ENCODE peak calls at places on chromosome 10, in nine cellular contexts. D is A549, V is SK-N-SH, L is HL-60, Z is HCT116, W is Panc1, I is HepG2, A is GM12878, T is K562. F is an unnamed sample.
A peak's percentile ranks its signal among the peaks of the same experiment; 100 is the strongest.

GRCh38 chr10:119189811-119190282 is 11.2 kb upstream of the PRDX3 start:
- DNase-seq in D (no peak), V (no peak), L (no peak), Z (no peak), W (no peak), I (peak; percentile 71), A (no peak), T (no peak), F (no peak)

GRCh38 chr10:29239569-29240472 is 49.0 kb upstream of the LYZL1 start:
- DNase-seq in D (peak; percentile 47), V (peak; percentile 52), L (no peak), Z (peak; percentile 43), W (peak; percentile 15), I (peak; percentile 57), A (no peak), T (peak; percentile 52), F (peak; percentile 83)

GRCh38 chr10:48400129-48400849 is 93.8 kb downstream of the MAPK8 start:
- DNase-seq in D (no peak), V (no peak), L (no peak), Z (no peak), W (no peak), I (no peak), A (no peak), T (no peak), F (no peak)

GRCh38 chr10:120688928-120689327 is 162.2 kb upstream of the WDR11 start:
- DNase-seq in D (no peak), V (no peak), L (no peak), Z (no peak), W (no peak), I (no peak), A (no peak), T (no peak), F (no peak)

GRCh38 chr10:130362308-130362761 is 226.1 kb downstream of the GLRX3 start:
- DNase-seq in D (no peak), V (peak; percentile 90), L (no peak), Z (no peak), W (no peak), I (no peak), A (no peak), T (no peak), F (no peak)

GRCh38 chr10:79488870-79489269 is 23.5 kb upstream of the EIF5AL1 start:
- DNase-seq in D (no peak), V (no peak), L (no peak), Z (no peak), W (no peak), I (no peak), A (no peak), T (no peak), F (no peak)

GRCh38 chr10:91901784-91902677 is 7.3 kb downstream of the FGFBP3 start:
- DNase-seq in D (peak; percentile 80), V (no peak), L (peak; percentile 78), Z (peak; percentile 42), W (peak; percentile 93), I (peak; percentile 79), A (no peak), T (peak; percentile 9), F (no peak)

GRCh38 chr10:86899128-86899527 is 58.3 kb downstream of the MMRN2 start:
- DNase-seq in D (no peak), V (peak; percentile 24), L (no peak), Z (no peak), W (no peak), I (no peak), A (no peak), T (no peak), F (peak; percentile 58)

GRCh38 chr10:49595003-49595712 is 15.0 kb upstream of the SLC18A3 start:
- DNase-seq in D (no peak), V (no peak), L (no peak), Z (no peak), W (no peak), I (no peak), A (no peak), T (no peak), F (no peak)

GRCh38 chr10:120279196-120279595 is 177.8 kb upstream of the PLPP4 start:
- DNase-seq in D (no peak), V (no peak), L (no peak), Z (no peak), W (no peak), I (no peak), A (no peak), T (no peak), F (no peak)

GRCh38 chr10:100655760-100656421 is 89.5 kb upstream of the PAX2 start:
- DNase-seq in D (no peak), V (peak; percentile 71), L (no peak), Z (no peak), W (no peak), I (no peak), A (no peak), T (no peak), F (no peak)

DNA sequence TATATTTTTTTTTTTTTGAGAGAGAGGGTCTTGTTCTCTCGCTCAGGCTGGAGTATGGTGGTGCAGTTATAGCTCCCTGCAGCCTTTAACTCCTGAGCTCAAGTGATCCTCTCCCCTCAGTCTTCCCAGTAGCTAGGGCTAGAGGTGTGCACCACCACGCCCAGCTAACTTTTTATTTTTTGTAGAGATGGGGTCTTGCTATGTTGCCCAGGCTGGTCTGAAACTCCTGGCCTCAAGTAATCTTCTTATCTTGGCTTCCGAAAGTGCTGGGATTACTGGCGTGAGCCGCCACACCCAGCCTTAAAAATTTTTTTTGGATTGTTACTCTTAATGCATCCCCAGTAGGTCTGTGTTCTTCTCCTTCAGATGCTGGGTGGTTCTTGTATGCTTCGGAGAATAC is 4.2 kb downstream of the UBTD1 start:
- DNase-seq in D (no peak), V (no peak), L (no peak), Z (no peak), W (no peak), I (no peak), A (no peak), T (no peak), F (no peak)
- TF ChIP-seq REST in D (no peak), V (no peak), L (no peak), Z (no peak), W (no peak), I (no peak), A (no peak), T (no peak), F (no peak)

DNA sequence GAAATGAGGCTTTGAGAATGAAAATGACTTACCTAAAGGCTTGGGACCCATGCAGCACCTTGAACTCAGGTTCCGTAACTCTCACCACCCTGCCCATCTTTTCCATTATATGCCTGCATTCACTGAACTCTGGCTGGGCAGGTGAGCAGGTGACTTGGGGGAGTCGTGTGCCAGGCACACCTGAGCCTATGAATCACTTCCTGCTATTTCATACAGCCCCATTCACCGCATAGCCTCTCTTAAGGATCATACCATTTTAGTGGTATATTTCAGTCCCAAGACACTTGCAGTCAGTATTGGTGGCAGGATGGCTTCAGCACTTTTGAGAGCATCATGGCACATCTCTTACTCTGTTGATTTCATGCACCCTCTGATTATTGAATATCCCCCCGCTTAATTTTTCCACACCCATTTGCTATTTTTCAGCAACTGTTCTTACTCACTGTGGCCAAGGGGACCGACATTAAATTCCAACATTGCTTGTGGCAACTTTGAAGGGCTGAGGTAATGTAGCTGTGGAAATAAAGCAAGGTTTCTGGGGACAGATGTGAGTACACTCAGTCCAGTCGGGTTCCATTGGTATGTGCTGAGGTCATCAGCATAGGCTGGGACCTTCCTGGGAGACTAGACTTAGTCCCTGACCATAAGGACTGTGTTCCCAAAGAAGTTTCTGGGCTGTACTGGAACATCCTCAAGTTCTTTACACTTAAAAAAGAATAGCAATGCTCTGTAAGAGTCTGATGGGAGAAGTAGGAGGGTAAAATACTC is 39.8 kb upstream of the ZNF438 start:
- DNase-seq in D (no peak), V (no peak), L (no peak), Z (no peak), W (no peak), I (no peak), A (no peak), T (no peak), F (no peak)
- H3K27ac ChIP-seq in D (no peak overlapping the region), V (no peak overlapping the region), L (no peak overlapping the region), Z (no peak overlapping the region), W (no peak overlapping the region), I (no peak overlapping the region), A (no peak overlapping the region), T (no peak overlapping the region), F (no peak overlapping the region)

GRCh38 chr10:30750971-30751677 is 121.6 kb upstream of the LYZL2 start:
- DNase-seq in D (no peak), V (no peak), L (no peak), Z (no peak), W (no peak), I (no peak), A (peak; percentile 75), T (no peak), F (no peak)

GRCh38 chr10:30749368-30749767 is 119.8 kb upstream of the LYZL2 start:
- DNase-seq in D (no peak), V (no peak), L (no peak), Z (no peak), W (no peak), I (no peak), A (no peak), T (no peak), F (no peak)

GRCh38 chr10:30748152-30748845 is 118.7 kb upstream of the LYZL2 start:
- DNase-seq in D (no peak), V (peak; percentile 52), L (no peak), Z (no peak), W (no peak), I (no peak), A (no peak), T (no peak), F (no peak)

GRCh38 chr10:30752481-30752881 is 122.9 kb upstream of the LYZL2 start:
- DNase-seq in D (no peak), V (peak; percentile 63), L (no peak), Z (no peak), W (no peak), I (no peak), A (no peak), T (peak; percentile 43), F (no peak)

DNA sequence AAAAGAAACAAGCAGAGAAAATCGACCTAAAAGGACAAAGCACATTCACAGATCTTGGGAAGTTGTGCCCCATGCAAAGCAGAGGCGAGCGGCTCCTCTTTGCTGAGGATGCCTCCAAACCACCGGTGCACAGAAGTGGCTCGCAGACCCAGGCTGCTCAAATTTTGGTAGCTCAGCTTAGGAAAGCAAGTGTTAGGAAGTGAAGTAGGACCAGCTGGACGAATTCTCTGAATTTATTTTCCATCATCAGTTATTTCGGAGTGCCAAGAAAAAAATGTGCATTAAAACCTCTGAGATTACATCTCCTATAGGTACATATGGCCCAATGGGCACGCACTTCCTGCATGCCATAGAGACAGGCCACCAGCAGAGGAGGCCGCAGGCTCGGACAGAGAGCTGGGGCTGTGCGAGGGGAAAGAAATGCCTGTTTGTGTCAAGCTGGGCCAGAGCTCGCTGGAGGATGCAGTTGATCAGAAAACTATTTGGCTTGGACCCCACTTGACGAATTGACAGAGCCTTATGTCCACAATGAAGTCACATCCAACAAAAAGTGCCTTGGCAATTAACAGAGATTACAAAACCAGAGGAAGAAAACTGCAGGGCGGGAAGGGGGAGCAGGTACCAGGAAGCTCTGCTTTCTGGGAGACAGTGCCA is 122.3 kb upstream of the LYZL2 start:
- DNase-seq in D (peak; percentile 71), V (peak; percentile 67), L (peak; percentile 36), Z (peak; percentile 10), W (no peak), I (no peak), A (peak; percentile 32), T (peak; percentile 15), F (peak; percentile 84)
- TF ChIP-seq REST in D (no peak), V (no peak), L (no peak), Z (no peak), W (no peak), I (no peak), A (no peak), T (no peak), F (no peak)

DNA sequence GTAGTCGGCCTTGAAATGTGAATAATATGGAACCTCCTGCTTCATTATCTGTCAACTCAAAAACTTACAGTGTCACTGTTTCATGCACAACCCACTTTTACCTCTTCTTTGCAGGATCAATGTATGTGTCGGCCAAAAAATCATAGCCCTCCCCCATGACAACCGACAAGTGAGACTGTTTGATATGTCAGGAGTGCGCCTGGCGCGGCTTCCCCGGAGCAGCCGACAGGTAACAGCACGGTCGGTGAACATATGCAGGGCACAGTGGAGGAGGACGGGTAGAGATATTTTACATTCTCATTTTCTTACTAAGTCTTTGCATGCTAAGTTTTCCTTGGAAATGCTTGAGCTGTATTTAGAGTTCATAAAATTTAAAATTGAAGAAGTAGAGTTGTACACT is 68.6 kb downstream of the WDR37 start:
- DNase-seq in D (no peak), V (no peak), L (no peak), Z (no peak), W (no peak), I (no peak), A (no peak), T (no peak), F (no peak)
- H3K27ac ChIP-seq in D (no peak overlapping the region), V (no peak overlapping the region), L (no peak overlapping the region), Z (no peak overlapping the region), W (no peak overlapping the region), I (no peak overlapping the region), A (no peak overlapping the region), T (no peak overlapping the region), F (no peak overlapping the region)

F was measured in GM23338.